ENCODE peak calls at places on chromosomes 4 and X, in four cellular contexts. W is NCI-H1694, F is NCI-H510A, C is GM19239. Z is an unnamed sample.

GRCh38 chrX:119880552-119881437 is 9.2 kb downstream of the NDUFA1 start:
- DNase-seq in F (no peak), C (no peak), W (peak), Z (peak)

GRCh38 chrX:20140410-20140809 is 1.2 kb downstream of the EIF1AX start:
- DNase-seq in W (no peak), F (no peak), C (no peak), Z (no peak)

GRCh38 chr4:145732416-145732815 is 52.5 kb downstream of the C4orf51 start:
- DNase-seq in F (peak), W (no peak), C (no peak), Z (no peak)

GRCh38 chr4:119781044-119781443 is 152.4 kb upstream of the PDE5A start:
- DNase-seq in W (no peak), C (no peak), F (no peak), Z (no peak)

GRCh38 chr4:78938474-78938867 is 767 bp downstream of the PAQR3 start:
- DNase-seq in C (no peak), F (no peak), W (no peak), Z (no peak)

GRCh38 chr4:2825184-2825506 is 18.5 kb upstream of the ADD1 start:
- DNase-seq in F (no peak), W (no peak), C (no peak), Z (no peak)

GRCh38 chr4:164087733-164088132 is 593.2 kb downstream of the TMA16 start:
- DNase-seq in W (no peak), F (no peak), C (no peak), Z (no peak)

GRCh38 chr4:145090370-145090769 is 7.6 kb downstream of the ANAPC10 start:
- DNase-seq in C (no peak), F (no peak), W (no peak), Z (no peak)

GRCh38 chr4:7938513-7939376 is 916 bp downstream of the AFAP1 start:
- DNase-seq in C (no peak), F (no peak), W (no peak), Z (no peak)

GRCh38 chr4:52019941-52020657 is at the start of gene LRRC66:
- DNase-seq in F (no peak), W (no peak), C (no peak), Z (no peak)

GRCh38 chr4:158949094-158949493 is 153.8 kb upstream of the RAPGEF2 start:
- DNase-seq in F (no peak), W (no peak), C (no peak), Z (no peak)

GRCh38 chrX:39936886-39937770 is 160.6 kb downstream of the BCOR start:
- DNase-seq in C (peak), F (no peak), W (no peak), Z (no peak)

GRCh38 chr4:97395980-97396562 is 747.2 kb downstream of the STPG2 start:
- DNase-seq in C (no peak), F (no peak), W (no peak), Z (no peak)

GRCh38 chrX:74371823-74372222 is 49.5 kb upstream of the SLC16A2 start:
- DNase-seq in C (no peak), F (no peak), W (no peak), Z (no peak)

GRCh38 chrX:53294024-53294648 is 12.8 kb upstream of the IQSEC2 start:
- DNase-seq in C (no peak), F (no peak), W (no peak), Z (no peak)

GRCh38 chr4:42331914-42332368 is 65.3 kb upstream of the SHISA3 start:
- DNase-seq in W (no peak), C (no peak), F (no peak), Z (no peak)

GRCh38 chrX:107716816-107717700 is 58.5 kb downstream of the TSC22D3 start:
- DNase-seq in F (peak), W (peak), C (peak), Z (no peak)

GRCh38 chr4:115657991-115658390 is 544.6 kb upstream of the NDST4 start:
- DNase-seq in F (no peak), C (no peak), W (no peak), Z (no peak)

GRCh38 chr4:110518889-110519490 is 43.0 kb downstream of the ENPEP start:
- DNase-seq in F (no peak), C (no peak), W (no peak), Z (no peak)

GRCh38 chr4:172042714-172043114 is 229.5 kb downstream of the GALNTL6 start:
- DNase-seq in F (no peak), C (no peak), W (no peak), Z (peak)

GRCh38 chrX:119989905-119990408 is 46.4 kb upstream of the NKAP start:
- DNase-seq in W (no peak), F (no peak), C (no peak), Z (no peak)

GRCh38 chrX:29488919-29489318 is 726.4 kb upstream of the MAGEB2 start:
- DNase-seq in C (no peak), W (no peak), F (no peak), Z (no peak)

GRCh38 chr4:3413675-3414420 is 27.9 kb upstream of the HGFAC start:
- DNase-seq in W (no peak), C (no peak), F (no peak), Z (no peak)

GRCh38 chrX:47648376-47648775 is 2.0 kb downstream of the ELK1 start:
- DNase-seq in F (no peak), C (no peak), W (no peak), Z (no peak)

GRCh38 chr4:174582463-174582862 is 60.2 kb upstream of the HPGD start:
- DNase-seq in C (no peak), F (no peak), W (no peak), Z (no peak)

GRCh38 chrX:110944323-110944761 is 148.7 kb upstream of the CHRDL1 start:
- DNase-seq in W (no peak), C (no peak), F (peak), Z (no peak)

GRCh38 chr4:164931551-164932324 is 45.7 kb downstream of the TRIM61 start:
- DNase-seq in C (no peak), F (no peak), W (no peak), Z (no peak)

GRCh38 chr4:113435893-113436292 is 325.6 kb downstream of the CAMK2D start:
- DNase-seq in C (no peak), W (peak), F (no peak), Z (no peak)

GRCh38 chr4:86302242-86302641 is 57.6 kb downstream of the MAPK10 start:
- DNase-seq in W (no peak), C (no peak), F (peak), Z (no peak)

GRCh38 chrX:79107891-79108718 is 36.4 kb upstream of the GPR174 start:
- DNase-seq in W (no peak), C (no peak), F (no peak), Z (no peak)

GRCh38 chr4:18568600-18568999 is 547.0 kb upstream of the LCORL start:
- DNase-seq in C (no peak), W (peak), F (no peak), Z (no peak)

GRCh38 chr4:153579410-153579809 is 104.7 kb upstream of the TLR2 start:
- DNase-seq in W (no peak), F (no peak), C (no peak), Z (no peak)

GRCh38 chrX:16712825-16713155 is 321 bp upstream of the CTPS2 start:
- DNase-seq in C (no peak), W (no peak), F (no peak), Z (no peak)

GRCh38 chrX:133776072-133776471 is 209.3 kb downstream of the GPC3 start:
- DNase-seq in C (no peak), F (no peak), W (peak), Z (no peak)

GRCh38 chrX:28349888-28350287 is 237.4 kb upstream of the IL1RAPL1 start:
- DNase-seq in C (no peak), W (no peak), F (no peak), Z (no peak)

GRCh38 chr4:185137233-185137925 is 5.7 kb upstream of the SLC25A4 start:
- DNase-seq in C (no peak), F (no peak), W (no peak), Z (no peak)